ENCODE peak calls at places on chromosome 3, in four cellular contexts. One of them, this sample, is unnamed.
A peak's percentile ranks its signal among the peaks of the same experiment; 100 is the strongest.

GRCh38 chr3:32467333-32468070 is 35.1 kb downstream of the CMTM6 start:
- DNase-seq in pons: peak; percentile 68
- DNase-seq in RPMI8226: peak; percentile 74
- DNase-seq in coronary artery: no peak
- DNase-seq in this sample: peak; percentile 42

GRCh38 chr3:183275418-183275817 is 22.4 kb downstream of the B3GNT5 start:
- DNase-seq in pons: no peak
- DNase-seq in coronary artery: no peak
- DNase-seq in RPMI8226: peak; percentile 79
- DNase-seq in this sample: no peak

GRCh38 chr3:197490098-197490497 is 65.7 kb downstream of the BDH1 start:
- DNase-seq in RPMI8226: no peak
- DNase-seq in pons: no peak
- DNase-seq in coronary artery: no peak
- DNase-seq in this sample: no peak

GRCh38 chr3:51361746-51362145 is 23.3 kb upstream of the MANF start:
- DNase-seq in coronary artery: no peak
- DNase-seq in RPMI8226: no peak
- DNase-seq in pons: no peak
- DNase-seq in this sample: no peak

GRCh38 chr3:132545471-132545870 is 51.6 kb upstream of the ACKR4 start:
- DNase-seq in pons: no peak
- DNase-seq in coronary artery: no peak
- DNase-seq in RPMI8226: no peak
- DNase-seq in this sample: no peak

GRCh38 chr3:185561958-185562357 is 9.6 kb upstream of the LIPH start:
- DNase-seq in RPMI8226: no peak
- DNase-seq in coronary artery: no peak
- DNase-seq in pons: no peak
- DNase-seq in this sample: no peak

GRCh38 chr3:108088697-108089096 is 2.1 kb downstream of the CD47 start:
- DNase-seq in coronary artery: no peak
- DNase-seq in RPMI8226: peak; percentile 75
- DNase-seq in pons: peak; percentile 42
- DNase-seq in this sample: no peak

GRCh38 chr3:56197991-56198390 is 270.3 kb downstream of the ERC2 start:
- DNase-seq in RPMI8226: no peak
- DNase-seq in pons: no peak
- DNase-seq in coronary artery: no peak
- DNase-seq in this sample: no peak

GRCh38 chr3:76500746-76501275 is 539.1 kb upstream of the ROBO2 start:
- DNase-seq in RPMI8226: no peak
- DNase-seq in coronary artery: no peak
- DNase-seq in pons: no peak
- DNase-seq in this sample: no peak

GRCh38 chr3:138434875-138435772 is 708 bp downstream of the ESYT3 start:
- DNase-seq in RPMI8226: no peak
- DNase-seq in pons: no peak
- DNase-seq in coronary artery: no peak
- DNase-seq in this sample: no peak